ENCODE peak calls at places on chromosomes 13 and 19, in nine cellular contexts. Q is colonic mucosa, F is endodermal cell, Z is tibial nerve, B is upper lobe of left lung, D is right lobe of liver, L is pancreas, S is cardiac muscle cell, M is BE2C. P is an unnamed sample. For H3K4me1, the result is how much of the 10 kb centered on the place peaks cover.

GRCh38 chr13:43786766-43787517 is at the start of gene ENOX1:
- DNase-seq in Q (peak), F (peak), Z (no peak), B (peak), D (peak), L (peak), S (peak), M (peak), P (peak)

GRCh38 chr19:277581-278165 is 13.5 kb downstream of the PLPP2 start:
- DNase-seq in Q (no peak), F (peak), Z (no peak), B (no peak), D (no peak), L (no peak), S (peak), M (no peak), P (no peak)

GRCh38 chr19:12913011-12913561 is 6.0 kb downstream of the SYCE2 start:
- DNase-seq in Q (peak), F (peak), Z (peak), B (peak), D (no peak), L (peak), S (peak), M (peak), P (peak)

GRCh38 chr13:38921081-38921480 is 69.5 kb downstream of the STOML3 start:
- DNase-seq in Q (no peak), F (no peak), Z (no peak), B (no peak), D (no peak), L (no peak), S (no peak), M (no peak), P (no peak)

GRCh38 chr13:24148414-24149305 is 11.9 kb upstream of the SPATA13 start:
- DNase-seq in Q (no peak), F (peak), Z (no peak), B (peak), D (no peak), L (peak), S (no peak), M (no peak), P (no peak)

GRCh38 chr19:2775556-2776430 is 7.3 kb downstream of the SGTA start:
- DNase-seq in Q (peak), F (no peak), Z (peak), B (peak), D (peak), L (no peak), S (no peak), M (no peak), P (no peak)

GRCh38 chr19:33402421-33403220 is 29.1 kb downstream of the CEBPG start:
- DNase-seq in Q (no peak), F (no peak), Z (peak), B (no peak), D (peak), L (no peak), S (no peak), M (peak), P (no peak)

GRCh38 chr13:48804836-48805601 is 151.3 kb downstream of the CYSLTR2 start:
- DNase-seq in Q (no peak), F (no peak), Z (no peak), B (no peak), D (no peak), L (no peak), S (no peak), M (no peak), P (no peak)

GRCh38 chr19:15469513-15470297 is 5.4 kb upstream of the RASAL3 start:
- DNase-seq in Q (no peak), F (peak), Z (no peak), B (no peak), D (no peak), L (no peak), S (no peak), M (no peak), P (no peak)

GRCh38 chr13:24764276-24764630 is 284 bp downstream of the RNF17 start:
- DNase-seq in Q (no peak), F (no peak), Z (no peak), B (no peak), D (no peak), L (no peak), S (no peak), M (no peak), P (no peak)

GRCh38 chr19:36125557-36125956 is 10.3 kb downstream of the TBCB start:
- DNase-seq in Q (no peak), F (no peak), Z (no peak), B (no peak), D (no peak), L (no peak), S (no peak), M (no peak), P (no peak)

GRCh38 chr13:34640931-34641330 is 301.1 kb upstream of the NBEA start:
- DNase-seq in Q (no peak), F (peak), Z (no peak), B (no peak), D (no peak), L (no peak), S (no peak), M (no peak), P (no peak)

GRCh38 chr13:72397265-72397664 is 330.2 kb downstream of the MZT1 start:
- DNase-seq in Q (no peak), F (no peak), Z (no peak), B (no peak), D (no peak), L (no peak), S (no peak), M (no peak), P (no peak)

GRCh38 chr19:50779504-50780457 is 9.5 kb downstream of the GPR32 start:
- DNase-seq in Q (no peak), F (no peak), Z (no peak), B (no peak), D (no peak), L (no peak), S (no peak), M (no peak), P (no peak)

GRCh38 chr19:50776131-50776530 is 5.9 kb downstream of the GPR32 start:
- DNase-seq in Q (no peak), F (no peak), Z (no peak), B (no peak), D (no peak), L (no peak), S (no peak), M (no peak), P (no peak)

GRCh38 chr19:50778906-50779430 is 8.7 kb downstream of the GPR32 start:
- DNase-seq in Q (no peak), F (no peak), Z (no peak), B (no peak), D (no peak), L (no peak), S (no peak), M (no peak), P (no peak)

GRCh38 chr19:50777261-50777660 is 7.0 kb downstream of the GPR32 start:
- DNase-seq in Q (no peak), F (no peak), Z (no peak), B (no peak), D (no peak), L (no peak), S (no peak), M (no peak), P (no peak)

GRCh38 chr19:50777830-50778303 is 7.6 kb downstream of the GPR32 start:
- DNase-seq in Q (no peak), F (peak), Z (no peak), B (no peak), D (no peak), L (no peak), S (peak), M (no peak), P (no peak)
- H3K4me1 ChIP-seq in Q (under half), F (under half), Z (under half), B (under half), D (under half), L (under half), S (under half), M (under half), P (under half)

GRCh38 chr19:42291437-42291815 is 10.5 kb upstream of the PRR19 start:
- DNase-seq in Q (peak), F (peak), Z (no peak), B (no peak), D (no peak), L (no peak), S (no peak), M (no peak), P (no peak)
- H3K4me1 ChIP-seq in Q (under half), F (under half), Z (under half), B (under half), D (under half), L (under half), S (under half), M (under half), P (under half)

DNA sequence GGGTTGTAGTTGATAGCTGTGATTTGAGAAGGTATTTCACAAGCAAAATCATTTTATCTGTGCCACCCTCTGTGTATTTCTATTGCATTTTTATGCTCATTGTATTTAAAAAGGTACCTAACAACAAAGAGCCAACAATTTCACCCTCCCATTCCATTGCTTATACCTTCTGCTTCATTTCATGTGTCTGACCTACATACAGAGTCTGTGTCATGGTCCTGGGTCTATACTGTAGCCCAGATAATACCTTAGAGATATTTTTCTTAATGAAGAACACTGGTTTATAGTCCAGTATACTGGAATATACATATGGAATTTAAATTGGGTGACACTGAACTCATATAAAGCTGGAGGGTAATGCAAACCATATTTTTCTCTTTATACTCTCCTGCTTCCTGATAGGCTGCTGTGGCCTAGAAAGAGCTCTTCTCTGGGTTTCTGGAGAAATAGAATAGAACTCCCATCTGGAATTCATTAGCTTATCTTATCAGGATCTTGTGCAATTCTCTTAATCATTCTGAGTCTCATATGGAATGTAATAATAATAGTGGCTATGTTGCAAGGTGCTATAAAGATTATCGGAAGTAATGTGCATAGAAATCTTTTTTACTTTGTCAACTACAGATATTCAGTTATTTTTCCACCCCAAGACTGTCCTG is 31.8 kb upstream of the SPART start:
- DNase-seq in Q (no peak), F (no peak), Z (no peak), B (no peak), D (no peak), L (no peak), S (no peak), M (no peak), P (no peak)
- H3K4me1 ChIP-seq in Q (under half), F (under half), Z (under half), B (under half), D (under half), L (under half), S (under half), M (under half), P (under half)

DNA sequence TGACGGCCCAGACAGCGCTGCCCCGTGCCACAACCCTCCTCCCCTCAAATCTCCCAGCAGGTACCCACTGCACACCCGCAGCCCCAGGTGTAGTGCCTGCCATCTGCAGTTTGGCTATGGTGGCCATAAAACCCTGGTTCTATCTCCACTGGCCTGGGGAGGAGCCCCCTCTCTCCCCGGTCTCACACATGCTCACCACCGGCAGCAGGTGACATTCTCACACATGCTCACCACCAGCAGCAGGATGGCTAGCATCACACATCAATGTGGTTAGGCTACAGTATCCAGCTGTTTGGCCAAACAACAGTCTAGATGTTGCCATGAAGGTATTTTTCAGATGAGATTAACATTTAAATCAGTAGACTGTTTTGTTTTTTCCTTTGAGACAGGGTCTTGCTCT is 31.2 kb downstream of the ELL start:
- DNase-seq in Q (no peak), F (no peak), Z (no peak), B (no peak), D (no peak), L (no peak), S (no peak), M (no peak), P (no peak)
- H3K4me1 ChIP-seq in Q (under half), F (under half), Z (half or more), B (half or more), D (under half), L (under half), S (under half), M (under half), P (half or more)

P was measured in suprapubic skin.